ENCODE peak calls at places on chromosome 5, in nine cellular contexts. One of them, this sample, is unnamed.

GRCh38 chr5:73515232-73515631 is 17.0 kb downstream of the BTF3 start:
- DNase-seq in GM13976: no peak
- DNase-seq in left ventricle myocardium superior: no peak
- DNase-seq in NCI-H1694: no peak
- DNase-seq in activated T-cell treated with anti-CD3 and anti-CD28 coated beads, Interleukin-2, amount 50 U/mL, for 72 hours: no peak
- DNase-seq in NCI-H2171 treated with DMSO at 0.1 percent for 48 hours: peak
- DNase-seq in stimulated activated CD8-positive, alpha-beta memory T cell treated with anti-CD3 and anti-CD28 coated beads, Interleukin-15, amount 100 ng/mL, for 4 hours: no peak
- DNase-seq in CD8-positive, alpha-beta T cell: no peak
- DNase-seq in central memory CD8-positive, alpha-beta T cell: no peak
- DNase-seq in this sample: peak

GRCh38 chr5:80289320-80289719 is 30.5 kb upstream of the SPZ1 start:
- DNase-seq in GM13976: no peak
- DNase-seq in left ventricle myocardium superior: no peak
- DNase-seq in NCI-H1694: no peak
- DNase-seq in activated T-cell treated with anti-CD3 and anti-CD28 coated beads, Interleukin-2, amount 50 U/mL, for 72 hours: no peak
- DNase-seq in NCI-H2171 treated with DMSO at 0.1 percent for 48 hours: no peak
- DNase-seq in stimulated activated CD8-positive, alpha-beta memory T cell treated with anti-CD3 and anti-CD28 coated beads, Interleukin-15, amount 100 ng/mL, for 4 hours: no peak
- DNase-seq in CD8-positive, alpha-beta T cell: no peak
- DNase-seq in central memory CD8-positive, alpha-beta T cell: no peak
- DNase-seq in this sample: no peak

GRCh38 chr5:2149196-2149541 is 266.4 kb upstream of the IRX4 start:
- DNase-seq in GM13976: no peak
- DNase-seq in left ventricle myocardium superior: no peak
- DNase-seq in NCI-H1694: no peak
- DNase-seq in activated T-cell treated with anti-CD3 and anti-CD28 coated beads, Interleukin-2, amount 50 U/mL, for 72 hours: no peak
- DNase-seq in NCI-H2171 treated with DMSO at 0.1 percent for 48 hours: peak
- DNase-seq in stimulated activated CD8-positive, alpha-beta memory T cell treated with anti-CD3 and anti-CD28 coated beads, Interleukin-15, amount 100 ng/mL, for 4 hours: no peak
- DNase-seq in CD8-positive, alpha-beta T cell: no peak
- DNase-seq in central memory CD8-positive, alpha-beta T cell: no peak
- DNase-seq in this sample: no peak

GRCh38 chr5:79297661-79298060 is 61.7 kb downstream of the JMY start:
- DNase-seq in GM13976: no peak
- DNase-seq in left ventricle myocardium superior: no peak
- DNase-seq in NCI-H1694: no peak
- DNase-seq in activated T-cell treated with anti-CD3 and anti-CD28 coated beads, Interleukin-2, amount 50 U/mL, for 72 hours: no peak
- DNase-seq in NCI-H2171 treated with DMSO at 0.1 percent for 48 hours: no peak
- DNase-seq in stimulated activated CD8-positive, alpha-beta memory T cell treated with anti-CD3 and anti-CD28 coated beads, Interleukin-15, amount 100 ng/mL, for 4 hours: no peak
- DNase-seq in CD8-positive, alpha-beta T cell: no peak
- DNase-seq in central memory CD8-positive, alpha-beta T cell: no peak
- DNase-seq in this sample: no peak

GRCh38 chr5:124887223-124887622 is 140.8 kb upstream of the ZNF608 start:
- DNase-seq in GM13976: no peak
- DNase-seq in left ventricle myocardium superior: no peak
- DNase-seq in NCI-H1694: no peak
- DNase-seq in activated T-cell treated with anti-CD3 and anti-CD28 coated beads, Interleukin-2, amount 50 U/mL, for 72 hours: no peak
- DNase-seq in NCI-H2171 treated with DMSO at 0.1 percent for 48 hours: no peak
- DNase-seq in stimulated activated CD8-positive, alpha-beta memory T cell treated with anti-CD3 and anti-CD28 coated beads, Interleukin-15, amount 100 ng/mL, for 4 hours: no peak
- DNase-seq in CD8-positive, alpha-beta T cell: no peak
- DNase-seq in central memory CD8-positive, alpha-beta T cell: no peak
- DNase-seq in this sample: no peak

GRCh38 chr5:143495124-143495523 is 91.6 kb upstream of the NR3C1 start:
- DNase-seq in GM13976: no peak
- DNase-seq in left ventricle myocardium superior: no peak
- DNase-seq in NCI-H1694: no peak
- DNase-seq in activated T-cell treated with anti-CD3 and anti-CD28 coated beads, Interleukin-2, amount 50 U/mL, for 72 hours: no peak
- DNase-seq in NCI-H2171 treated with DMSO at 0.1 percent for 48 hours: no peak
- DNase-seq in stimulated activated CD8-positive, alpha-beta memory T cell treated with anti-CD3 and anti-CD28 coated beads, Interleukin-15, amount 100 ng/mL, for 4 hours: no peak
- DNase-seq in CD8-positive, alpha-beta T cell: no peak
- DNase-seq in central memory CD8-positive, alpha-beta T cell: no peak
- DNase-seq in this sample: no peak

GRCh38 chr5:151141535-151141934 is 16.0 kb downstream of the ANXA6 start:
- DNase-seq in GM13976: peak
- DNase-seq in left ventricle myocardium superior: peak
- DNase-seq in NCI-H1694: no peak
- DNase-seq in activated T-cell treated with anti-CD3 and anti-CD28 coated beads, Interleukin-2, amount 50 U/mL, for 72 hours: peak
- DNase-seq in NCI-H2171 treated with DMSO at 0.1 percent for 48 hours: no peak
- DNase-seq in stimulated activated CD8-positive, alpha-beta memory T cell treated with anti-CD3 and anti-CD28 coated beads, Interleukin-15, amount 100 ng/mL, for 4 hours: no peak
- DNase-seq in CD8-positive, alpha-beta T cell: peak
- DNase-seq in central memory CD8-positive, alpha-beta T cell: peak
- DNase-seq in this sample: no peak

GRCh38 chr5:178627259-178627598 is 379 bp upstream of the CLK4 start:
- DNase-seq in GM13976: no peak
- DNase-seq in left ventricle myocardium superior: no peak
- DNase-seq in NCI-H1694: no peak
- DNase-seq in activated T-cell treated with anti-CD3 and anti-CD28 coated beads, Interleukin-2, amount 50 U/mL, for 72 hours: no peak
- DNase-seq in NCI-H2171 treated with DMSO at 0.1 percent for 48 hours: peak
- DNase-seq in stimulated activated CD8-positive, alpha-beta memory T cell treated with anti-CD3 and anti-CD28 coated beads, Interleukin-15, amount 100 ng/mL, for 4 hours: no peak
- DNase-seq in CD8-positive, alpha-beta T cell: no peak
- DNase-seq in central memory CD8-positive, alpha-beta T cell: no peak
- DNase-seq in this sample: no peak

GRCh38 chr5:160197341-160198147 is 31.8 kb upstream of the FABP6 start:
- DNase-seq in GM13976: no peak
- DNase-seq in left ventricle myocardium superior: peak
- DNase-seq in NCI-H1694: no peak
- DNase-seq in activated T-cell treated with anti-CD3 and anti-CD28 coated beads, Interleukin-2, amount 50 U/mL, for 72 hours: no peak
- DNase-seq in NCI-H2171 treated with DMSO at 0.1 percent for 48 hours: peak
- DNase-seq in stimulated activated CD8-positive, alpha-beta memory T cell treated with anti-CD3 and anti-CD28 coated beads, Interleukin-15, amount 100 ng/mL, for 4 hours: no peak
- DNase-seq in CD8-positive, alpha-beta T cell: no peak
- DNase-seq in central memory CD8-positive, alpha-beta T cell: no peak
- DNase-seq in this sample: no peak

GRCh38 chr5:78746990-78747389 is 98.4 kb upstream of the LHFPL2 start:
- DNase-seq in GM13976: no peak
- DNase-seq in left ventricle myocardium superior: no peak
- DNase-seq in NCI-H1694: no peak
- DNase-seq in activated T-cell treated with anti-CD3 and anti-CD28 coated beads, Interleukin-2, amount 50 U/mL, for 72 hours: no peak
- DNase-seq in NCI-H2171 treated with DMSO at 0.1 percent for 48 hours: no peak
- DNase-seq in stimulated activated CD8-positive, alpha-beta memory T cell treated with anti-CD3 and anti-CD28 coated beads, Interleukin-15, amount 100 ng/mL, for 4 hours: no peak
- DNase-seq in CD8-positive, alpha-beta T cell: no peak
- DNase-seq in central memory CD8-positive, alpha-beta T cell: no peak
- DNase-seq in this sample: no peak

GRCh38 chr5:170159101-170159698 is 53.5 kb downstream of the FOXI1 start:
- DNase-seq in GM13976: no peak
- DNase-seq in left ventricle myocardium superior: no peak
- DNase-seq in NCI-H1694: no peak
- DNase-seq in activated T-cell treated with anti-CD3 and anti-CD28 coated beads, Interleukin-2, amount 50 U/mL, for 72 hours: no peak
- DNase-seq in NCI-H2171 treated with DMSO at 0.1 percent for 48 hours: no peak
- DNase-seq in stimulated activated CD8-positive, alpha-beta memory T cell treated with anti-CD3 and anti-CD28 coated beads, Interleukin-15, amount 100 ng/mL, for 4 hours: no peak
- DNase-seq in CD8-positive, alpha-beta T cell: no peak
- DNase-seq in central memory CD8-positive, alpha-beta T cell: no peak
- DNase-seq in this sample: no peak

GRCh38 chr5:54186912-54187445 is 123.4 kb downstream of the ARL15 start:
- DNase-seq in GM13976: no peak
- DNase-seq in left ventricle myocardium superior: peak
- DNase-seq in NCI-H1694: no peak
- DNase-seq in activated T-cell treated with anti-CD3 and anti-CD28 coated beads, Interleukin-2, amount 50 U/mL, for 72 hours: no peak
- DNase-seq in NCI-H2171 treated with DMSO at 0.1 percent for 48 hours: no peak
- DNase-seq in stimulated activated CD8-positive, alpha-beta memory T cell treated with anti-CD3 and anti-CD28 coated beads, Interleukin-15, amount 100 ng/mL, for 4 hours: no peak
- DNase-seq in CD8-positive, alpha-beta T cell: no peak
- DNase-seq in central memory CD8-positive, alpha-beta T cell: no peak
- DNase-seq in this sample: peak

GRCh38 chr5:112374818-112375217 is 44.3 kb downstream of the EPB41L4A start:
- DNase-seq in GM13976: no peak
- DNase-seq in left ventricle myocardium superior: no peak
- DNase-seq in NCI-H1694: no peak
- DNase-seq in activated T-cell treated with anti-CD3 and anti-CD28 coated beads, Interleukin-2, amount 50 U/mL, for 72 hours: no peak
- DNase-seq in NCI-H2171 treated with DMSO at 0.1 percent for 48 hours: no peak
- DNase-seq in stimulated activated CD8-positive, alpha-beta memory T cell treated with anti-CD3 and anti-CD28 coated beads, Interleukin-15, amount 100 ng/mL, for 4 hours: no peak
- DNase-seq in CD8-positive, alpha-beta T cell: no peak
- DNase-seq in central memory CD8-positive, alpha-beta T cell: no peak
- DNase-seq in this sample: no peak

GRCh38 chr5:8461543-8461942 is 592.6 kb downstream of the MTRR start:
- DNase-seq in GM13976: no peak
- DNase-seq in left ventricle myocardium superior: no peak
- DNase-seq in NCI-H1694: no peak
- DNase-seq in activated T-cell treated with anti-CD3 and anti-CD28 coated beads, Interleukin-2, amount 50 U/mL, for 72 hours: no peak
- DNase-seq in NCI-H2171 treated with DMSO at 0.1 percent for 48 hours: no peak
- DNase-seq in stimulated activated CD8-positive, alpha-beta memory T cell treated with anti-CD3 and anti-CD28 coated beads, Interleukin-15, amount 100 ng/mL, for 4 hours: no peak
- DNase-seq in CD8-positive, alpha-beta T cell: no peak
- DNase-seq in central memory CD8-positive, alpha-beta T cell: no peak
- DNase-seq in this sample: no peak

GRCh38 chr5:75536694-75537360 is 25.1 kb downstream of the POLK start:
- DNase-seq in GM13976: no peak
- DNase-seq in left ventricle myocardium superior: no peak
- DNase-seq in NCI-H1694: no peak
- DNase-seq in activated T-cell treated with anti-CD3 and anti-CD28 coated beads, Interleukin-2, amount 50 U/mL, for 72 hours: no peak
- DNase-seq in NCI-H2171 treated with DMSO at 0.1 percent for 48 hours: no peak
- DNase-seq in stimulated activated CD8-positive, alpha-beta memory T cell treated with anti-CD3 and anti-CD28 coated beads, Interleukin-15, amount 100 ng/mL, for 4 hours: no peak
- DNase-seq in CD8-positive, alpha-beta T cell: no peak
- DNase-seq in central memory CD8-positive, alpha-beta T cell: no peak
- DNase-seq in this sample: no peak

GRCh38 chr5:78907255-78907886 is 77.7 kb downstream of the ARSB start:
- DNase-seq in GM13976: no peak
- DNase-seq in left ventricle myocardium superior: no peak
- DNase-seq in NCI-H1694: no peak
- DNase-seq in activated T-cell treated with anti-CD3 and anti-CD28 coated beads, Interleukin-2, amount 50 U/mL, for 72 hours: no peak
- DNase-seq in NCI-H2171 treated with DMSO at 0.1 percent for 48 hours: peak
- DNase-seq in stimulated activated CD8-positive, alpha-beta memory T cell treated with anti-CD3 and anti-CD28 coated beads, Interleukin-15, amount 100 ng/mL, for 4 hours: no peak
- DNase-seq in CD8-positive, alpha-beta T cell: no peak
- DNase-seq in central memory CD8-positive, alpha-beta T cell: no peak
- DNase-seq in this sample: no peak

GRCh38 chr5:101390317-101390908 is 487.3 kb upstream of the ST8SIA4 start:
- DNase-seq in GM13976: no peak
- DNase-seq in left ventricle myocardium superior: no peak
- DNase-seq in NCI-H1694: peak
- DNase-seq in activated T-cell treated with anti-CD3 and anti-CD28 coated beads, Interleukin-2, amount 50 U/mL, for 72 hours: peak
- DNase-seq in NCI-H2171 treated with DMSO at 0.1 percent for 48 hours: peak
- DNase-seq in stimulated activated CD8-positive, alpha-beta memory T cell treated with anti-CD3 and anti-CD28 coated beads, Interleukin-15, amount 100 ng/mL, for 4 hours: no peak
- DNase-seq in CD8-positive, alpha-beta T cell: no peak
- DNase-seq in central memory CD8-positive, alpha-beta T cell: no peak
- DNase-seq in this sample: peak

GRCh38 chr5:109866051-109866450 is 176.3 kb downstream of the MAN2A1 start:
- DNase-seq in GM13976: no peak
- DNase-seq in left ventricle myocardium superior: no peak
- DNase-seq in NCI-H1694: no peak
- DNase-seq in activated T-cell treated with anti-CD3 and anti-CD28 coated beads, Interleukin-2, amount 50 U/mL, for 72 hours: no peak
- DNase-seq in NCI-H2171 treated with DMSO at 0.1 percent for 48 hours: no peak
- DNase-seq in stimulated activated CD8-positive, alpha-beta memory T cell treated with anti-CD3 and anti-CD28 coated beads, Interleukin-15, amount 100 ng/mL, for 4 hours: no peak
- DNase-seq in CD8-positive, alpha-beta T cell: no peak
- DNase-seq in central memory CD8-positive, alpha-beta T cell: no peak
- DNase-seq in this sample: no peak

GRCh38 chr5:160269017-160269416 is 39.7 kb downstream of the FABP6 start:
- DNase-seq in GM13976: no peak
- DNase-seq in left ventricle myocardium superior: peak
- DNase-seq in NCI-H1694: no peak
- DNase-seq in activated T-cell treated with anti-CD3 and anti-CD28 coated beads, Interleukin-2, amount 50 U/mL, for 72 hours: no peak
- DNase-seq in NCI-H2171 treated with DMSO at 0.1 percent for 48 hours: no peak
- DNase-seq in stimulated activated CD8-positive, alpha-beta memory T cell treated with anti-CD3 and anti-CD28 coated beads, Interleukin-15, amount 100 ng/mL, for 4 hours: no peak
- DNase-seq in CD8-positive, alpha-beta T cell: no peak
- DNase-seq in central memory CD8-positive, alpha-beta T cell: no peak
- DNase-seq in this sample: no peak

GRCh38 chr5:132467292-132467984 is 23.1 kb downstream of the IRF1 start:
- DNase-seq in GM13976: no peak
- DNase-seq in left ventricle myocardium superior: no peak
- DNase-seq in NCI-H1694: no peak
- DNase-seq in activated T-cell treated with anti-CD3 and anti-CD28 coated beads, Interleukin-2, amount 50 U/mL, for 72 hours: no peak
- DNase-seq in NCI-H2171 treated with DMSO at 0.1 percent for 48 hours: no peak
- DNase-seq in stimulated activated CD8-positive, alpha-beta memory T cell treated with anti-CD3 and anti-CD28 coated beads, Interleukin-15, amount 100 ng/mL, for 4 hours: no peak
- DNase-seq in CD8-positive, alpha-beta T cell: no peak
- DNase-seq in central memory CD8-positive, alpha-beta T cell: no peak
- DNase-seq in this sample: no peak

GRCh38 chr5:83570916-83571315 is 99.4 kb downstream of the VCAN start:
- DNase-seq in GM13976: no peak
- DNase-seq in left ventricle myocardium superior: no peak
- DNase-seq in NCI-H1694: no peak
- DNase-seq in activated T-cell treated with anti-CD3 and anti-CD28 coated beads, Interleukin-2, amount 50 U/mL, for 72 hours: no peak
- DNase-seq in NCI-H2171 treated with DMSO at 0.1 percent for 48 hours: no peak
- DNase-seq in stimulated activated CD8-positive, alpha-beta memory T cell treated with anti-CD3 and anti-CD28 coated beads, Interleukin-15, amount 100 ng/mL, for 4 hours: no peak
- DNase-seq in CD8-positive, alpha-beta T cell: no peak
- DNase-seq in central memory CD8-positive, alpha-beta T cell: no peak
- DNase-seq in this sample: no peak

GRCh38 chr5:143016777-143017374 is 246.7 kb downstream of the ARHGAP26 start:
- DNase-seq in GM13976: peak
- DNase-seq in left ventricle myocardium superior: no peak
- DNase-seq in NCI-H1694: peak
- DNase-seq in activated T-cell treated with anti-CD3 and anti-CD28 coated beads, Interleukin-2, amount 50 U/mL, for 72 hours: peak
- DNase-seq in NCI-H2171 treated with DMSO at 0.1 percent for 48 hours: no peak
- DNase-seq in stimulated activated CD8-positive, alpha-beta memory T cell treated with anti-CD3 and anti-CD28 coated beads, Interleukin-15, amount 100 ng/mL, for 4 hours: no peak
- DNase-seq in CD8-positive, alpha-beta T cell: no peak
- DNase-seq in central memory CD8-positive, alpha-beta T cell: no peak
- DNase-seq in this sample: peak

GRCh38 chr5:1212881-1213280 is 11.5 kb downstream of the SLC6A19 start:
- DNase-seq in GM13976: no peak
- DNase-seq in left ventricle myocardium superior: no peak
- DNase-seq in NCI-H1694: no peak
- DNase-seq in activated T-cell treated with anti-CD3 and anti-CD28 coated beads, Interleukin-2, amount 50 U/mL, for 72 hours: no peak
- DNase-seq in NCI-H2171 treated with DMSO at 0.1 percent for 48 hours: no peak
- DNase-seq in stimulated activated CD8-positive, alpha-beta memory T cell treated with anti-CD3 and anti-CD28 coated beads, Interleukin-15, amount 100 ng/mL, for 4 hours: no peak
- DNase-seq in CD8-positive, alpha-beta T cell: no peak
- DNase-seq in central memory CD8-positive, alpha-beta T cell: no peak
- DNase-seq in this sample: no peak

GRCh38 chr5:98905857-98906688 is 22.7 kb downstream of the CHD1 start:
- DNase-seq in GM13976: peak
- DNase-seq in left ventricle myocardium superior: no peak
- DNase-seq in NCI-H1694: peak
- DNase-seq in activated T-cell treated with anti-CD3 and anti-CD28 coated beads, Interleukin-2, amount 50 U/mL, for 72 hours: no peak
- DNase-seq in NCI-H2171 treated with DMSO at 0.1 percent for 48 hours: peak
- DNase-seq in stimulated activated CD8-positive, alpha-beta memory T cell treated with anti-CD3 and anti-CD28 coated beads, Interleukin-15, amount 100 ng/mL, for 4 hours: no peak
- DNase-seq in CD8-positive, alpha-beta T cell: no peak
- DNase-seq in central memory CD8-positive, alpha-beta T cell: no peak
- DNase-seq in this sample: peak

GRCh38 chr5:136374638-136375037 is 9.3 kb upstream of the TRPC7 start:
- DNase-seq in GM13976: no peak
- DNase-seq in left ventricle myocardium superior: no peak
- DNase-seq in NCI-H1694: no peak
- DNase-seq in activated T-cell treated with anti-CD3 and anti-CD28 coated beads, Interleukin-2, amount 50 U/mL, for 72 hours: no peak
- DNase-seq in NCI-H2171 treated with DMSO at 0.1 percent for 48 hours: no peak
- DNase-seq in stimulated activated CD8-positive, alpha-beta memory T cell treated with anti-CD3 and anti-CD28 coated beads, Interleukin-15, amount 100 ng/mL, for 4 hours: no peak
- DNase-seq in CD8-positive, alpha-beta T cell: no peak
- DNase-seq in central memory CD8-positive, alpha-beta T cell: no peak
- DNase-seq in this sample: no peak

GRCh38 chr5:139854953-139855352 is 59.3 kb downstream of the PSD2 start:
- DNase-seq in GM13976: no peak
- DNase-seq in left ventricle myocardium superior: peak
- DNase-seq in NCI-H1694: no peak
- DNase-seq in activated T-cell treated with anti-CD3 and anti-CD28 coated beads, Interleukin-2, amount 50 U/mL, for 72 hours: no peak
- DNase-seq in NCI-H2171 treated with DMSO at 0.1 percent for 48 hours: no peak
- DNase-seq in stimulated activated CD8-positive, alpha-beta memory T cell treated with anti-CD3 and anti-CD28 coated beads, Interleukin-15, amount 100 ng/mL, for 4 hours: no peak
- DNase-seq in CD8-positive, alpha-beta T cell: no peak
- DNase-seq in central memory CD8-positive, alpha-beta T cell: no peak
- DNase-seq in this sample: no peak

GRCh38 chr5:1727571-1727970 is 72.1 kb downstream of the MRPL36 start:
- DNase-seq in GM13976: no peak
- DNase-seq in left ventricle myocardium superior: no peak
- DNase-seq in NCI-H1694: no peak
- DNase-seq in activated T-cell treated with anti-CD3 and anti-CD28 coated beads, Interleukin-2, amount 50 U/mL, for 72 hours: no peak
- DNase-seq in NCI-H2171 treated with DMSO at 0.1 percent for 48 hours: no peak
- DNase-seq in stimulated activated CD8-positive, alpha-beta memory T cell treated with anti-CD3 and anti-CD28 coated beads, Interleukin-15, amount 100 ng/mL, for 4 hours: no peak
- DNase-seq in CD8-positive, alpha-beta T cell: peak
- DNase-seq in central memory CD8-positive, alpha-beta T cell: peak
- DNase-seq in this sample: no peak

GRCh38 chr5:88882321-88883038 is 504 bp downstream of the MEF2C start:
- DNase-seq in GM13976: no peak
- DNase-seq in left ventricle myocardium superior: no peak
- DNase-seq in NCI-H1694: no peak
- DNase-seq in activated T-cell treated with anti-CD3 and anti-CD28 coated beads, Interleukin-2, amount 50 U/mL, for 72 hours: no peak
- DNase-seq in NCI-H2171 treated with DMSO at 0.1 percent for 48 hours: no peak
- DNase-seq in stimulated activated CD8-positive, alpha-beta memory T cell treated with anti-CD3 and anti-CD28 coated beads, Interleukin-15, amount 100 ng/mL, for 4 hours: no peak
- DNase-seq in CD8-positive, alpha-beta T cell: no peak
- DNase-seq in central memory CD8-positive, alpha-beta T cell: no peak
- DNase-seq in this sample: no peak

GRCh38 chr5:153629496-153629895 is 139.0 kb downstream of the GRIA1 start:
- DNase-seq in GM13976: no peak
- DNase-seq in left ventricle myocardium superior: no peak
- DNase-seq in NCI-H1694: no peak
- DNase-seq in activated T-cell treated with anti-CD3 and anti-CD28 coated beads, Interleukin-2, amount 50 U/mL, for 72 hours: no peak
- DNase-seq in NCI-H2171 treated with DMSO at 0.1 percent for 48 hours: no peak
- DNase-seq in stimulated activated CD8-positive, alpha-beta memory T cell treated with anti-CD3 and anti-CD28 coated beads, Interleukin-15, amount 100 ng/mL, for 4 hours: no peak
- DNase-seq in CD8-positive, alpha-beta T cell: no peak
- DNase-seq in central memory CD8-positive, alpha-beta T cell: no peak
- DNase-seq in this sample: no peak

GRCh38 chr5:25327173-25327572 is 682.4 kb upstream of the CDH10 start:
- DNase-seq in GM13976: no peak
- DNase-seq in left ventricle myocardium superior: no peak
- DNase-seq in NCI-H1694: no peak
- DNase-seq in activated T-cell treated with anti-CD3 and anti-CD28 coated beads, Interleukin-2, amount 50 U/mL, for 72 hours: no peak
- DNase-seq in NCI-H2171 treated with DMSO at 0.1 percent for 48 hours: no peak
- DNase-seq in stimulated activated CD8-positive, alpha-beta memory T cell treated with anti-CD3 and anti-CD28 coated beads, Interleukin-15, amount 100 ng/mL, for 4 hours: no peak
- DNase-seq in CD8-positive, alpha-beta T cell: no peak
- DNase-seq in central memory CD8-positive, alpha-beta T cell: no peak
- DNase-seq in this sample: no peak

GRCh38 chr5:179974946-179975712 is 67.4 kb upstream of the TBC1D9B start:
- DNase-seq in GM13976: peak
- DNase-seq in left ventricle myocardium superior: no peak
- DNase-seq in NCI-H1694: peak
- DNase-seq in activated T-cell treated with anti-CD3 and anti-CD28 coated beads, Interleukin-2, amount 50 U/mL, for 72 hours: peak
- DNase-seq in NCI-H2171 treated with DMSO at 0.1 percent for 48 hours: peak
- DNase-seq in stimulated activated CD8-positive, alpha-beta memory T cell treated with anti-CD3 and anti-CD28 coated beads, Interleukin-15, amount 100 ng/mL, for 4 hours: no peak
- DNase-seq in CD8-positive, alpha-beta T cell: no peak
- DNase-seq in central memory CD8-positive, alpha-beta T cell: no peak
- DNase-seq in this sample: no peak

This sample was measured in NCI-H446 treated with DMSO at 0.1 percent for 48 hours.